ENCODE peak calls at places on chromosomes 6 and 20, in six cellular contexts. E, C, K, Q, F and L are unnamed samples.

GRCh38 chr6:107637316-107637715 is 147.4 kb downstream of the SOBP start:
- DNase-seq in E (no peak), C (no peak), K (no peak), Q (no peak), F (no peak), L (no peak)

GRCh38 chr6:3252369-3252768 is 6.4 kb upstream of the PSMG4 start:
- DNase-seq in E (no peak), C (no peak), K (no peak), Q (no peak), F (no peak), L (no peak)

GRCh38 chr6:139567095-139567494 is 192.6 kb upstream of the CITED2 start:
- DNase-seq in E (no peak), C (no peak), K (no peak), Q (no peak), F (no peak), L (no peak)

GRCh38 chr6:73236147-73236750 is 11.0 kb upstream of the KHDC1L start:
- DNase-seq in E (no peak), C (no peak), K (no peak), Q (peak), F (no peak), L (no peak)

GRCh38 chr20:11001767-11002540 is 328.2 kb upstream of the JAG1 start:
- DNase-seq in E (no peak), C (no peak), K (no peak), Q (peak), F (no peak), L (no peak)

GRCh38 chr20:23404196-23404595 is 17.1 kb downstream of the NAPB start:
- DNase-seq in E (no peak), C (no peak), K (no peak), Q (no peak), F (no peak), L (no peak)

GRCh38 chr6:129635396-129636164 is 74.4 kb downstream of the ARHGAP18 start:
- DNase-seq in E (no peak), C (no peak), K (no peak), Q (no peak), F (no peak), L (no peak)

GRCh38 chr6:29762781-29763214 is 39.6 kb downstream of the HLA-F start:
- DNase-seq in E (no peak), C (no peak), K (no peak), Q (no peak), F (no peak), L (no peak)

GRCh38 chr6:56955171-56956155 is 556 bp downstream of the BEND6 start:
- DNase-seq in E (peak), C (peak), K (peak), Q (peak), F (peak), L (peak)

GRCh38 chr6:166834049-166834448 is 122.3 kb downstream of the RNASET2 start:
- DNase-seq in E (no peak), C (no peak), K (no peak), Q (no peak), F (no peak), L (no peak)

GRCh38 chr20:47956261-47956995 is 171.1 kb upstream of the SULF2 start:
- DNase-seq in E (no peak), C (no peak), K (no peak), Q (no peak), F (no peak), L (no peak)

GRCh38 chr6:39018103-39018502 is 30.5 kb upstream of the GLP1R start:
- DNase-seq in E (no peak), C (no peak), K (no peak), Q (no peak), F (no peak), L (no peak)

GRCh38 chr20:48817367-48818030 is 10.3 kb downstream of the PREX1 start:
- DNase-seq in E (no peak), C (peak), K (no peak), Q (no peak), F (no peak), L (no peak)

GRCh38 chr6:110360671-110361070 is 2.5 kb upstream of the METTL24 start:
- DNase-seq in E (no peak), C (no peak), K (no peak), Q (no peak), F (no peak), L (no peak)

GRCh38 chr6:1170793-1171192 is 141.1 kb upstream of the FOXQ1 start:
- DNase-seq in E (no peak), C (no peak), K (no peak), Q (no peak), F (no peak), L (no peak)

GRCh38 chr6:15341311-15341710 is 95.4 kb downstream of the JARID2 start:
- DNase-seq in E (no peak), C (no peak), K (no peak), Q (no peak), F (no peak), L (no peak)

GRCh38 chr6:84078335-84078734 is 44.8 kb downstream of the MRAP2 start:
- DNase-seq in E (no peak), C (no peak), K (no peak), Q (no peak), F (no peak), L (no peak)
- TF ChIP-seq POLR2A in E (no peak), C (no peak), K (no peak), Q (no peak), F (no peak), L (no peak)

GRCh38 chr6:106156863-106157262 is 70.7 kb downstream of the PRDM1 start:
- DNase-seq in E (no peak), C (no peak), K (no peak), Q (no peak), F (no peak), L (no peak)

GRCh38 chr6:106159531-106159940 is 73.4 kb downstream of the PRDM1 start:
- DNase-seq in E (no peak), C (no peak), K (no peak), Q (no peak), F (no peak), L (no peak)

GRCh38 chr6:106156413-106156812 is 70.3 kb downstream of the PRDM1 start:
- DNase-seq in E (no peak), C (no peak), K (no peak), Q (no peak), F (no peak), L (no peak)

GRCh38 chr6:106160189-106160588 is 74.1 kb downstream of the PRDM1 start:
- DNase-seq in E (no peak), C (no peak), K (no peak), Q (no peak), F (no peak), L (no peak)

GRCh38 chr6:106158816-106159215 is 72.7 kb downstream of the PRDM1 start:
- DNase-seq in E (no peak), C (no peak), K (no peak), Q (no peak), F (no peak), L (no peak)
- TF ChIP-seq POLR2A in E (no peak), C (no peak), K (no peak), Q (no peak), F (no peak), L (no peak)

GRCh38 chr6:144215932-144216667 is 65.8 kb downstream of the STX11 start:
- DNase-seq in E (peak), C (peak), K (peak), Q (peak), F (peak), L (peak)
- TF ChIP-seq POLR2A in E (peak), C (no peak), K (no peak), Q (no peak), F (no peak), L (peak)

GRCh38 chr20:62235001-62235776 is 3.1 kb upstream of the OSBPL2 start:
- DNase-seq in E (no peak), C (no peak), K (no peak), Q (no peak), F (no peak), L (no peak)
- TF ChIP-seq POLR2A in E (no peak), C (no peak), K (no peak), Q (no peak), F (no peak), L (no peak)

GRCh38 chr6:26233608-26234420 is 131.2 kb upstream of the BTN3A2 start:
- DNase-seq in E (no peak), C (peak), K (no peak), Q (no peak), F (no peak), L (peak)

GRCh38 chr6:26232306-26232949 is 132.6 kb upstream of the BTN3A2 start:
- DNase-seq in E (no peak), C (no peak), K (no peak), Q (no peak), F (no peak), L (no peak)

GRCh38 chr6:26235240-26235730 is 129.7 kb upstream of the BTN3A2 start:
- DNase-seq in E (no peak), C (no peak), K (no peak), Q (no peak), F (no peak), L (no peak)

GRCh38 chr6:26232950-26233607 is 131.9 kb upstream of the BTN3A2 start:
- DNase-seq in E (no peak), C (peak), K (no peak), Q (no peak), F (no peak), L (no peak)

GRCh38 chr6:26234421-26235239 is 130.4 kb upstream of the BTN3A2 start:
- DNase-seq in E (no peak), C (peak), K (no peak), Q (peak), F (no peak), L (peak)
- TF ChIP-seq POLR2A in E (peak), C (peak), K (peak), Q (peak), F (peak), L (peak)

DNA sequence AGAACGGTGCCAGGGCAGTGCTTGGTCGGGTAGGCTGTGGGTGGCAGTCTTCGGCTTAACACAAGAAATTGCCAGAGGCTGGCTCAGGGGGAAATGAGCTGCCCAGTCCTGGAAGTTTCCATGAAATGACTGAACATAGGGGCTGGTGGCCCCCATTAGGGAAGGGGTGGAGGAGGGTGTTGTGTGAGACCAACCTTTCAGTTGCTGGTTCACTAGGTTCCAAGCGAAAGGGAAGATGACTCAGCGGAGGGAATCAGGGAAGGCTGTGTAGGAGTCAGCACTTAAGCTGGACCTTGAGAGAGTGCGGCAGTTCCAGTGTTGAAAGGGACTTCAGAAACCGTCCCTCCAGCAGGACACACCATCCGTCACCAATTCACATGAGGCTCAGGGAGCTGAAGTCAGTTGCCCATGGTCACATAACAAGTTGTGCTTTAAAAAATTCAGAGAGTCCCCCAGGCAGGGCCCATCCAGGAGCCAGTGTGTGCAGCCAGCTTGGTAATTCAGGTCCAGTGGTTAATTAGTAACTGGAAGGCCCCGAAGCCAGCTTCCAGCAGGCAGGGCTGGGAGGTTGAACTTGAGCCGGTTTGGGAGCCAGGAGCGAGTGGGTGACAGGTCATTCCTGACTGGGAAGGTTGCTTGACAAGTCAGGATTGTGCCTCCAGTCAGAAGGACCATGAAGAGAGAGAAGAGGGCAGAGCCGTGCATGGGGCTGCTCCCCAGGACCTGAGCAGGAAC is at the start of gene SGK2:
- DNase-seq in E (no peak), C (peak), K (no peak), Q (peak), F (no peak), L (peak)
- TF ChIP-seq POLR2A in E (no peak), C (no peak), K (no peak), Q (peak), F (no peak), L (peak)